ENCODE peak calls at places on chromosomes 3 and 15, in nine cellular contexts. S is esophagus squamous epithelium, Z is NB4, V is body of pancreas, E is ovary, K is Peyer's patch, W is IMR-90, F is uterus, H is breast epithelium. P is an unnamed sample.

GRCh38 chr15:58734859-58735258 is 14.6 kb downstream of the ADAM10 start:
- DNase-seq in S (no peak), Z (no peak), V (no peak), E (no peak), K (no peak), W (no peak), F (no peak), H (no peak), P (no peak)

GRCh38 chr3:16448691-16449090 is 64.8 kb downstream of the RFTN1 start:
- DNase-seq in S (no peak), Z (peak), V (peak), E (peak), K (peak), W (peak), F (peak), H (peak), P (peak)

GRCh38 chr15:49421991-49422390 is 1.1 kb upstream of the FGF7 start:
- DNase-seq in S (no peak), Z (peak), V (peak), E (peak), K (no peak), W (peak), F (peak), H (no peak), P (peak)

GRCh38 chr15:92879949-92880725 is 20.0 kb upstream of the CHD2 start:
- DNase-seq in S (no peak), Z (no peak), V (no peak), E (no peak), K (no peak), W (no peak), F (no peak), H (no peak), P (no peak)

GRCh38 chr3:88180398-88180999 is 30.7 kb downstream of the C3orf38 start:
- DNase-seq in S (no peak), Z (peak), V (no peak), E (no peak), K (no peak), W (peak), F (no peak), H (no peak), P (peak)

GRCh38 chr15:64813075-64813474 is 12.4 kb downstream of the PIF1 start:
- DNase-seq in S (no peak), Z (peak), V (peak), E (peak), K (no peak), W (peak), F (no peak), H (no peak), P (peak)

GRCh38 chr3:196198771-196199753 is 12.1 kb downstream of the ZDHHC19 start:
- DNase-seq in S (no peak), Z (peak), V (no peak), E (peak), K (no peak), W (no peak), F (no peak), H (no peak), P (no peak)

GRCh38 chr3:12708584-12709192 is 44.8 kb upstream of the RAF1 start:
- DNase-seq in S (no peak), Z (no peak), V (peak), E (peak), K (no peak), W (peak), F (peak), H (no peak), P (no peak)

GRCh38 chr15:59339252-59339672 is 33.4 kb downstream of the MYO1E start:
- DNase-seq in S (no peak), Z (no peak), V (no peak), E (no peak), K (no peak), W (no peak), F (no peak), H (no peak), P (no peak)

GRCh38 chr3:49534581-49535495 is 19.4 kb upstream of the BSN start:
- DNase-seq in S (no peak), Z (no peak), V (peak), E (peak), K (no peak), W (no peak), F (no peak), H (no peak), P (no peak)

GRCh38 chr3:144840866-144841265 is 869.2 kb downstream of the DIPK2A start:
- DNase-seq in S (no peak), Z (no peak), V (no peak), E (no peak), K (no peak), W (no peak), F (no peak), H (no peak), P (no peak)

GRCh38 chr3:118347781-118348557 is 686.7 kb downstream of the IGSF11 start:
- DNase-seq in S (no peak), Z (no peak), V (no peak), E (no peak), K (no peak), W (no peak), F (no peak), H (no peak), P (no peak)

GRCh38 chr3:115930922-115931321 is 307.6 kb downstream of the GAP43 start:
- DNase-seq in S (no peak), Z (no peak), V (no peak), E (no peak), K (no peak), W (no peak), F (no peak), H (no peak), P (no peak)
- H3K4me3 ChIP-seq in S (no peak), Z (no peak), V (no peak), E (no peak), K (no peak), W (no peak), F (no peak), H (no peak), P (no peak)

GRCh38 chr3:28677581-28677980 is 329.0 kb upstream of the AZI2 start:
- DNase-seq in S (no peak), Z (no peak), V (peak), E (no peak), K (no peak), W (no peak), F (no peak), H (no peak), P (no peak)

GRCh38 chr3:28678083-28678482 is 329.5 kb upstream of the AZI2 start:
- DNase-seq in S (no peak), Z (no peak), V (no peak), E (no peak), K (no peak), W (no peak), F (no peak), H (no peak), P (no peak)

GRCh38 chr3:28682126-28682525 is 333.5 kb upstream of the AZI2 start:
- DNase-seq in S (no peak), Z (no peak), V (no peak), E (no peak), K (no peak), W (no peak), F (no peak), H (no peak), P (no peak)

GRCh38 chr3:28674212-28674611 is 325.6 kb upstream of the AZI2 start:
- DNase-seq in S (no peak), Z (no peak), V (no peak), E (no peak), K (no peak), W (no peak), F (no peak), H (no peak), P (no peak)

DNA sequence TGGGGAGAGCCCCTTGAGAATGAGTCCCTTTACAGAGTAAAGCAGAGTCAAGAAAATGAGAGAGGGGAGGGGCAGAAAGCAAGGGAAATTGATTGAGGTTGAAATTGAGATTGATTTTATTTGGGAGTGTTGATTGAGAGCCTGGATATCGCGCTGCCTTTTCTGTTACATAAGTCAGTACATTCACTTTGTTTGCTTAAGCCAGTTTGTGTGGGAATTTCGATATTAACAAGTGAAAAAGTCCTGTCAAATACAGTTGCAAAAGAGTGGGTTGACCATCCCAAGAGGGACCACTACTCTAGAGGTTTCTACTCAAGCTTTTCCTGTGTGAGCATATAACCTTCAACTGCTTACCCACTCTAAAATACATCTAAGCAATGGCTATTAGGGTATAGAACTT is 331.4 kb upstream of the AZI2 start:
- DNase-seq in S (no peak), Z (no peak), V (no peak), E (no peak), K (no peak), W (no peak), F (no peak), H (no peak), P (no peak)
- TF ChIP-seq POLR2A in S (no peak), Z (no peak), V (no peak), E (no peak), K (no peak), W (no peak), F (no peak), H (no peak), P (no peak)

GRCh38 chr15:63192604-63193206 is 3.3 kb downstream of the RAB8B start:
- DNase-seq in S (no peak), Z (no peak), V (no peak), E (no peak), K (no peak), W (no peak), F (no peak), H (peak), P (no peak)

GRCh38 chr15:63189955-63190691 is 717 bp downstream of the RAB8B start:
- DNase-seq in S (no peak), Z (peak), V (no peak), E (no peak), K (no peak), W (no peak), F (no peak), H (no peak), P (no peak)

GRCh38 chr15:63194291-63194681 is 4.9 kb downstream of the RAB8B start:
- DNase-seq in S (no peak), Z (no peak), V (no peak), E (no peak), K (no peak), W (no peak), F (no peak), H (no peak), P (no peak)

GRCh38 chr15:63190993-63191392 is 1.6 kb downstream of the RAB8B start:
- DNase-seq in S (no peak), Z (no peak), V (no peak), E (no peak), K (no peak), W (no peak), F (no peak), H (no peak), P (no peak)

GRCh38 chr15:63191895-63192603 is 2.6 kb downstream of the RAB8B start:
- DNase-seq in S (no peak), Z (peak), V (no peak), E (no peak), K (peak), W (no peak), F (no peak), H (no peak), P (no peak)
- H3K4me3 ChIP-seq in S (no peak), Z (no peak), V (no peak), E (no peak), K (peak), W (no peak), F (no peak), H (no peak), P (no peak)

GRCh38 chr3:39407259-39407629 is 724 bp downstream of the RPSA start:
- DNase-seq in S (no peak), Z (peak), V (no peak), E (no peak), K (no peak), W (peak), F (no peak), H (no peak), P (no peak)

GRCh38 chr3:39408493-39409372 is 2.2 kb downstream of the RPSA start:
- DNase-seq in S (no peak), Z (no peak), V (peak), E (no peak), K (no peak), W (no peak), F (no peak), H (no peak), P (no peak)

GRCh38 chr3:39406368-39407258 is at the start of gene RPSA:
- DNase-seq in S (peak), Z (peak), V (peak), E (peak), K (peak), W (peak), F (peak), H (peak), P (peak)

GRCh38 chr3:39409514-39410136 is 3.1 kb downstream of the RPSA start:
- DNase-seq in S (no peak), Z (no peak), V (no peak), E (no peak), K (no peak), W (no peak), F (no peak), H (no peak), P (no peak)

DNA sequence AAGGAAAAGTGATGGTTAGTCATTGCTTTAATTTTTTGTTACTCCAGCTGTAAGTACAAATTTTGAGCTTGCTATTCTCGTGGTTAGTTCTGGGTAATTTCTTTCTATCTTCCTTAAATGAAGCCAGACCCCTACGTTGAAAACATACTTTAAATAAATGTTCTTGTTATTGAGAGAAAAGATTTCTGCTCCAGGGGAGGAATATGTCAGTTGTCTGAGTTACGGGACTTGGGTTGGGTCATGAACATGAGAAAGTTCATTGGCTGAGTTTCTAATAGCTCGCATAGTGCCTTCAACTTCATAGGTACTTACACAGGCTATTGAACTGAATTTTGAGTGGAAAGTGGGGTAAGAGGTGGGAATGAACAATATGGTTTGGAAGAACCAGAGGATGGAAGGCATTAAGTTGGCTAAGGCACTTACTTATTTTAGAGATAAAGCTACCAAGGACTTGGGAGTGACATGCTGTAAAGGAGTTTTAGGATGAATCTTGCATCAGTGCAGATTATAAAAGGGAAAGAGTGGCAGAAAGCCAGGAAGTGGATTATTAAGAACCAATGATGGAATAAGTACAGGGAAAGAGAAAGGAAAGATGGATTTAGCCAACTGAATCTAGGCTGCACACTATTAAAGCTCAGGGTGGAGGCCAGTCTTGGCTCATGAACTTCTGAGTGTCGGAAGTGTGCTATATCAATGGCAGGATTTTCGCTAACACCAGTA is 1.4 kb downstream of the RPSA start:
- DNase-seq in S (no peak), Z (no peak), V (no peak), E (no peak), K (no peak), W (peak), F (no peak), H (no peak), P (no peak)
- TF ChIP-seq POLR2A in S (no peak), Z (no peak), V (no peak), E (no peak), K (no peak), W (no peak), F (no peak), H (no peak), P (no peak)

GRCh38 chr15:57594479-57594878 is 2.8 kb downstream of the MYZAP start:
- DNase-seq in S (no peak), Z (no peak), V (no peak), E (no peak), K (no peak), W (no peak), F (no peak), H (no peak), P (no peak)

GRCh38 chr15:57592836-57593420 is 1.2 kb downstream of the MYZAP start:
- DNase-seq in S (no peak), Z (no peak), V (peak), E (no peak), K (no peak), W (no peak), F (no peak), H (no peak), P (no peak)

GRCh38 chr15:57591822-57592367 is at the start of gene MYZAP:
- DNase-seq in S (no peak), Z (no peak), V (peak), E (peak), K (no peak), W (no peak), F (peak), H (peak), P (peak)

GRCh38 chr15:57591237-57591821 is 375 bp upstream of the MYZAP start:
- DNase-seq in S (no peak), Z (no peak), V (peak), E (no peak), K (no peak), W (no peak), F (no peak), H (no peak), P (no peak)

GRCh38 chr15:57592426-57592825 is 722 bp downstream of the MYZAP start:
- DNase-seq in S (no peak), Z (no peak), V (peak), E (no peak), K (no peak), W (no peak), F (no peak), H (no peak), P (no peak)
- H3K4me3 ChIP-seq in S (peak), Z (no peak), V (peak), E (peak), K (no peak), W (no peak), F (peak), H (peak), P (peak)

GRCh38 chr3:33113772-33114621 is at the start of gene CRTAP:
- DNase-seq in S (peak), Z (peak), V (peak), E (peak), K (peak), W (peak), F (peak), H (peak), P (peak)
- TF ChIP-seq POLR2A in S (peak), Z (peak), V (peak), E (peak), K (peak), W (no peak), F (no peak), H (no peak), P (peak)

P was measured in adrenal gland.